ENCODE peak calls at places on chromosome 10, in five cellular contexts. C is left lung, W is OCI-M1, V is NCI-H2081, Y is GM12865. O is an unnamed sample.

GRCh38 chr10:14386202-14386593 is 55.5 kb upstream of the FRMD4A start:
- DNase-seq in C (no peak), W (no peak), V (no peak), Y (peak), O (no peak)

GRCh38 chr10:125008689-125009579 is 67.0 kb downstream of the ZRANB1 start:
- DNase-seq in C (peak), W (no peak), V (no peak), Y (no peak), O (no peak)

GRCh38 chr10:131692176-131692575 is 208.6 kb upstream of the PPP2R2D start:
- DNase-seq in C (no peak), W (no peak), V (no peak), Y (no peak), O (no peak)

GRCh38 chr10:47311900-47312662 is 10.2 kb upstream of the GDF2 start:
- DNase-seq in C (peak), W (peak), V (peak), Y (peak), O (peak)

GRCh38 chr10:118166951-118167350 is 120.2 kb upstream of the RAB11FIP2 start:
- DNase-seq in C (no peak), W (no peak), V (no peak), Y (no peak), O (no peak)

GRCh38 chr10:87656431-87657072 is 3.1 kb upstream of the PAPSS2 start:
- DNase-seq in C (no peak), W (peak), V (peak), Y (peak), O (no peak)

GRCh38 chr10:83346216-83346910 is 792.9 kb upstream of the GHITM start:
- DNase-seq in C (no peak), W (no peak), V (no peak), Y (no peak), O (no peak)

GRCh38 chr10:105434970-105435369 is 793.9 kb downstream of the SORCS3 start:
- DNase-seq in C (no peak), W (no peak), V (no peak), Y (no peak), O (no peak)

GRCh38 chr10:74784462-74784861 is 41.9 kb upstream of the KAT6B start:
- DNase-seq in C (no peak), W (no peak), V (no peak), Y (no peak), O (no peak)

GRCh38 chr10:103784723-103785418 is 70.5 kb downstream of the SH3PXD2A start:
- DNase-seq in C (peak), W (no peak), V (no peak), Y (no peak), O (peak)

GRCh38 chr10:122504551-122504950 is 43.2 kb downstream of the HTRA1 start:
- DNase-seq in C (peak), W (no peak), V (peak), Y (no peak), O (peak)

GRCh38 chr10:25902002-25902401 is 32.0 kb upstream of the MYO3A start:
- DNase-seq in C (no peak), W (no peak), V (no peak), Y (peak), O (no peak)

GRCh38 chr10:131677671-131678070 is 223.1 kb upstream of the PPP2R2D start:
- DNase-seq in C (no peak), W (no peak), V (no peak), Y (no peak), O (no peak)

O was measured in mucosa of gallbladder.